ENCODE peak calls at places on chromosomes 3 and 15, in five cellular contexts. W, S, N, A and D are unnamed samples.
A peak's percentile ranks its signal among the peaks of the same experiment; 100 is the strongest.

GRCh38 chr15:79037848-79038247 is 52.7 kb downstream of the RASGRF1 start:
- DNase-seq in S (no peak), A (no peak), N (no peak), W (no peak), D (no peak)

GRCh38 chr3:140128217-140129137 is 193.5 kb downstream of the CLSTN2 start:
- DNase-seq in A (peak; percentile 49), W (no peak), S (peak; percentile 38), N (peak; percentile 52), D (peak; percentile 13)

GRCh38 chr15:47427463-47427862 is 289.8 kb upstream of the SEMA6D start:
- DNase-seq in N (no peak), W (no peak), A (no peak), S (no peak), D (no peak)

GRCh38 chr3:126245811-126246727 is 65.7 kb upstream of the ALDH1L1 start:
- DNase-seq in N (peak; percentile 90), A (peak; percentile 71), S (peak; percentile 61), W (no peak), D (no peak)

GRCh38 chr15:85362436-85363048 is 17.9 kb upstream of the AKAP13 start:
- DNase-seq in W (no peak), N (no peak), A (no peak), S (no peak), D (no peak)

GRCh38 chr15:77107531-77108355 is 36.8 kb upstream of the TSPAN3 start:
- DNase-seq in S (peak; percentile 58), A (peak; percentile 62), N (peak; percentile 72), W (peak; percentile 40), D (peak; percentile 64)

GRCh38 chr3:165078293-165078692 is at the start of gene SI:
- DNase-seq in S (no peak), A (no peak), N (no peak), W (no peak), D (no peak)

GRCh38 chr15:40754574-40754882 is 526 bp downstream of the RMDN3 start:
- DNase-seq in N (peak; percentile 58), W (no peak), A (no peak), S (no peak), D (peak; percentile 52)

GRCh38 chr15:91302588-91303439 is 202.8 kb downstream of the SV2B start:
- DNase-seq in W (peak; percentile 45), N (peak; percentile 87), A (no peak), S (peak; percentile 44), D (peak; percentile 66)

GRCh38 chr3:187966141-187966540 is 187.8 kb upstream of the LPP start:
- DNase-seq in S (no peak), W (no peak), A (no peak), N (no peak), D (no peak)

GRCh38 chr3:55854395-55854994 is 367.4 kb upstream of the WNT5A start:
- DNase-seq in A (no peak), S (no peak), W (no peak), N (no peak), D (no peak)

GRCh38 chr3:2391876-2392275 is 293.2 kb downstream of the CNTN4 start:
- DNase-seq in W (no peak), N (no peak), A (no peak), S (no peak), D (no peak)

GRCh38 chr15:40702077-40702476 is 7.1 kb downstream of the RAD51 start:
- DNase-seq in A (no peak), W (no peak), N (peak; percentile 22), S (peak; percentile 52), D (peak; percentile 50)

GRCh38 chr3:126891141-126891540 is 91.8 kb upstream of the PLXNA1 start:
- DNase-seq in A (no peak), N (no peak), W (no peak), S (no peak), D (no peak)

GRCh38 chr3:1971780-1972179 is 126.9 kb upstream of the CNTN4 start:
- DNase-seq in N (no peak), A (no peak), W (no peak), S (peak; percentile 88), D (no peak)

GRCh38 chr15:63166219-63166618 is 8.9 kb upstream of the RPS27L start:
- DNase-seq in S (peak; percentile 25), A (no peak), N (no peak), W (no peak), D (peak; percentile 33)

GRCh38 chr3:38519000-38519399 is 22.9 kb downstream of the EXOG start:
- DNase-seq in N (peak; percentile 70), S (peak; percentile 23), W (no peak), A (no peak), D (no peak)

GRCh38 chr15:25933456-25934158 is 70.5 kb upstream of the ATP10A start:
- DNase-seq in W (no peak), N (peak; percentile 90), A (peak; percentile 80), S (no peak), D (no peak)

GRCh38 chr15:99613887-99614642 is 48.3 kb downstream of the MEF2A start:
- DNase-seq in A (peak; percentile 43), W (no peak), S (no peak), N (peak; percentile 69), D (no peak)

GRCh38 chr15:84684092-84684491 is 26.1 kb upstream of the NMB start:
- DNase-seq in S (no peak), A (no peak), W (no peak), N (no peak), D (no peak)